ENCODE peak calls at places on chromosome 5, in four cellular contexts. Q is HepG2, R is SK-N-SH, T is GM12878. J is an unnamed sample.
A peak's percentile ranks its signal among the peaks of the same experiment; 100 is the strongest.

GRCh38 chr5:79702606-79703380 is 13.2 kb downstream of the CMYA5 start:
- DNase-seq in R (peak; percentile 62), T (no peak), Q (peak; percentile 10), J (peak; percentile 44)

GRCh38 chr5:143216211-143216610 is 187.3 kb downstream of the NR3C1 start:
- DNase-seq in T (no peak), R (no peak), Q (no peak), J (no peak)

GRCh38 chr5:174218162-174218561 is 172.7 kb downstream of the NSG2 start:
- DNase-seq in T (no peak), Q (no peak), R (no peak), J (no peak)

GRCh38 chr5:1404062-1404461 is 41.2 kb downstream of the SLC6A3 start:
- DNase-seq in Q (no peak), T (no peak), R (no peak), J (peak; percentile 44)

GRCh38 chr5:154058055-154059038 is 19.6 kb downstream of the MFAP3 start:
- DNase-seq in Q (no peak), R (no peak), T (peak; percentile 63), J (no peak)

GRCh38 chr5:116865651-116866050 is 291.0 kb upstream of the SEMA6A start:
- DNase-seq in Q (no peak), R (no peak), T (no peak), J (no peak)

GRCh38 chr5:38329132-38329715 is 70.9 kb downstream of the EGFLAM start:
- DNase-seq in T (no peak), Q (no peak), R (no peak), J (no peak)

GRCh38 chr5:35319231-35320002 is 89.1 kb upstream of the PRLR start:
- DNase-seq in T (peak; percentile 96), Q (no peak), R (no peak), J (no peak)

GRCh38 chr5:6730407-6730806 is 17.2 kb downstream of the TENT4A start:
- DNase-seq in R (no peak), Q (no peak), T (no peak), J (no peak)

GRCh38 chr5:96537386-96537785 is 104.3 kb upstream of the PCSK1 start:
- DNase-seq in T (no peak), R (no peak), Q (no peak), J (peak; percentile 3)

GRCh38 chr5:78912796-78913195 is 72.3 kb downstream of the ARSB start:
- DNase-seq in Q (no peak), T (no peak), R (no peak), J (no peak)

GRCh38 chr5:68015381-68015780 is 200.2 kb upstream of the PIK3R1 start:
- DNase-seq in T (no peak), Q (no peak), R (no peak), J (no peak)

GRCh38 chr5:54463696-54464095 is 8.2 kb downstream of the HSPB3 start:
- DNase-seq in Q (no peak), T (no peak), R (no peak), J (no peak)

GRCh38 chr5:14728109-14728938 is 63.8 kb downstream of the OTULIN start:
- DNase-seq in T (no peak), R (no peak), Q (peak; percentile 98), J (no peak)

DNA sequence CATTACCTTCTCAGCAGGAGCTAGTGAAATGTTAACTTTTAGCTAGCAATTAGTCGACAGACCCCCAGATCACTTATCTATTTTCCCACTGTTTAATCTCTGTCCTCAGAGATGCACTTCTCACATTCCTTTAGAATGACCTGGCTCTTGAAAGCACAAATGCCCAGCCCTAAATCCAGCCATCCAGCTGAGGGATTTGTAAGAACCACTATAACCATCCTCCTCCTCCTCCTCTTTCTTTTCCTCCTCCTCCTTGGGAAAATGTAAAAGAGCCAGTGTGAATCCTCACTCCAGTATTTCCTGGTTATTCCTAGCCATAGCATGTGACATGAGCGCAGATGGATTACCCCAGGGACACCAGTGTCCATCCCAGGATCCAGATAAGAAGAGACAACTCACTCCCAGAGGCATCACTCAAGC is 124.3 kb downstream of the ENC1 start:
- DNase-seq in T (no peak), Q (peak; percentile 61), R (no peak), J (no peak)
- TF ChIP-seq SIN3A in T (no peak), Q (no peak), R (no peak), J (no peak)

GRCh38 chr5:147512640-147513334 is 2.9 kb upstream of the DPYSL3 start:
- DNase-seq in R (no peak), T (no peak), Q (no peak), J (no peak)

GRCh38 chr5:147509710-147510651 is at the start of gene DPYSL3:
- DNase-seq in Q (no peak), T (no peak), R (peak; percentile 84), J (no peak)

GRCh38 chr5:147509041-147509709 is 693 bp downstream of the DPYSL3 start:
- DNase-seq in T (no peak), R (peak; percentile 58), Q (no peak), J (no peak)

GRCh38 chr5:147508711-147509040 is 1.2 kb downstream of the DPYSL3 start:
- DNase-seq in R (no peak), T (no peak), Q (no peak), J (no peak)

DNA sequence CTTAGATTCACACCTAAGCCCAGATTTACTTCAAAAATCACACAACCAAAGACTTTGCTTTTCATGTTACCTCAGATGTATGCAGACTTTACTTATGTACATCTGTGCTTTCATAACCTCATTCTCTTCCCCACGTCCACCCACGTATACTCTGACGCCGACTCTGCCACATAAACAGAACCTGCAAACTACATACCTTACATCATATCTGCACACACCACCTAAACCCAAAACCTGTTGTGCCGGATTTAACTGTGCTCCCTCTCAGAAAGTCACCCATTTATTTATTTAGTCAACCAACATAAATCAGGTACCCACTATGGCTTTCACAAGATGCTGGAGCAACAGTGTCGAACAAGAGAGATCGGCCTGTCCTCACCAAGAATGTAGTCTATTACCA is 1.0 kb upstream of the DPYSL3 start:
- DNase-seq in Q (no peak), R (no peak), T (no peak), J (no peak)
- TF ChIP-seq SMC3 in Q (no peak), R (no peak), T (no peak), J (no peak)

DNA sequence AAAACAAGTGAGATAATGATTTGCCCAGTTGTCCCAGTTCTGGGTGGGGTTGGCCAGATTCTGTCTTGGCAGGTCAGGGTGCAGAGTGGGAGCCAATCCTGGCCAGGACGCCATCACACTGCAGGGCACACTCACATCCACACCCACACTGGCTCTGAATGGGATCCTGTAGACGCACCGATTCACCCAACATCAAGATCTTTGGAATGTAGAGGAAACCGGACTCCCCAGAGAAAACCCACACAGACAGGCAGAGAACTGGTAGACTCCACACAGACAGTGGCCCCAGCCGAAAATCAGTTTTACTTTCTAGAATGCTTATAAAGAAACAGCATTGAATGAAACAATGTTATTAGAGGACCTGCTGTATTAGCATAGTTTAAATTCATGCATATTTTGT is 343.1 kb upstream of the DAB2 start:
- DNase-seq in T (no peak), Q (no peak), R (no peak), J (no peak)
- TF ChIP-seq SIN3A in T (no peak), Q (no peak), R (no peak), J (no peak)

DNA sequence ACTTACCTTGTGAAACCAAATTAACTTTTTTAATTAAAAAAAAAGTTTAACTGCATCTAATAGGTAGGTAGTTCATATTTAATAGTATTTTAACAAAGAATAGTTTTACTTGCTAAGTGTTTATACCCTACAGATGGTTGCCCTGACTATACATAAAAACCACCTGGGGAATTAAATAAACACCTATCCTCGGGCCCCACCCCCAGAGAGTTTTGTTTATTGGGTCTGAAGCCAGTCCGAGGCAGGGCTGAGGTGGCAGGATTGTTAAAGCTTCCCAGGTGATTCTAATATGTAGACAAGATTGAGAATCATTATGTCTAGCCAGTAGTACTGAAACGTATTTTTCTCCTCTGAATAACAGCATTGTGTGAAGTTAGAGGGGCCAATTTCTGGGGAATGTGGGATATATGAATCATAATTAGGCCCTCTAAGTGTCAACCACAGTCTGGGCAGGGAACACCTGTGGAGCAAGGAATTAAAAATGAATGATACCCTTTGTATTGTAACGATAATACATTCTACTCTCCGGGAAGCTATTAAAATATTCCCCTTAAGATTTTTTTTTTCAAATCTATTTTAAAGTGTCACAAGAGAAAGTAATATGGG is 5.6 kb upstream of the PAM start:
- DNase-seq in T (no peak), R (no peak), Q (no peak), J (no peak)
- TF ChIP-seq SMC3 in T (no peak), R (no peak), Q (no peak), J (no peak)

J was measured in K562.